ENCODE peak calls at places on chromosome 2, in six cellular contexts. Y is IMR-90, G is endothelial cell of umbilical vein, W is fibroblast of lung, D is colonic mucosa, N is GM23248. J is an unnamed sample.

GRCh38 chr2:19038096-19039015 is 320.1 kb downstream of the OSR1 start:
- DNase-seq in Y (peak; percentile 83), G (no peak), W (peak; percentile 68), D (no peak), N (peak; percentile 88), J (no peak)

GRCh38 chr2:165697727-165698620 is 96.1 kb downstream of the GALNT3 start:
- DNase-seq in Y (no peak), G (no peak), W (no peak), D (no peak), N (no peak), J (peak; percentile 71)

GRCh38 chr2:238107525-238108422 is 7.6 kb downstream of the ESPNL start:
- DNase-seq in Y (no peak), G (no peak), W (no peak), D (peak; percentile 58), N (no peak), J (no peak)

GRCh38 chr2:11348209-11348749 is 3.8 kb upstream of the ROCK2 start:
- DNase-seq in Y (no peak), G (peak; percentile 36), W (no peak), D (no peak), N (no peak), J (no peak)

GRCh38 chr2:175640655-175641054 is 361.4 kb downstream of the LNPK start:
- DNase-seq in Y (no peak), G (no peak), W (no peak), D (peak; percentile 39), N (no peak), J (no peak)

GRCh38 chr2:214019229-214019972 is 391.5 kb upstream of the VWC2L start:
- DNase-seq in Y (peak; percentile 97), G (peak; percentile 94), W (peak; percentile 98), D (no peak), N (peak; percentile 99), J (no peak)

GRCh38 chr2:186060744-186061143 is 322.1 kb downstream of the FSIP2 start:
- DNase-seq in Y (no peak), G (no peak), W (no peak), D (no peak), N (peak; percentile 4), J (no peak)

GRCh38 chr2:157747695-157748370 is 119.2 kb upstream of the ACVR1C start:
- DNase-seq in Y (peak; percentile 89), G (no peak), W (peak; percentile 84), D (no peak), N (peak; percentile 91), J (peak; percentile 25)

GRCh38 chr2:178836807-178837206 is 29.6 kb upstream of the TTN start:
- DNase-seq in Y (no peak), G (no peak), W (no peak), D (no peak), N (no peak), J (peak; percentile 31)

GRCh38 chr2:149098722-149099121 is 60.2 kb downstream of the LYPD6B start:
- DNase-seq in Y (no peak), G (peak; percentile 19), W (peak; percentile 23), D (no peak), N (peak; percentile 54), J (no peak)

GRCh38 chr2:240355001-240355891 is 80.2 kb upstream of the GPC1 start:
- DNase-seq in Y (peak; percentile 76), G (no peak), W (peak; percentile 67), D (no peak), N (peak; percentile 41), J (no peak)

GRCh38 chr2:122885436-122885835 is 1130.0 kb downstream of the TSN start:
- DNase-seq in Y (no peak), G (no peak), W (no peak), D (no peak), N (no peak), J (no peak)

GRCh38 chr2:9703701-9704221 is 73.0 kb upstream of the YWHAQ start:
- DNase-seq in Y (peak; percentile 79), G (peak; percentile 56), W (peak; percentile 92), D (peak; percentile 31), N (peak; percentile 86), J (no peak)

GRCh38 chr2:172821370-172822338 is 86.0 kb downstream of the RAPGEF4 start:
- DNase-seq in Y (peak; percentile 25), G (peak; percentile 92), W (peak; percentile 22), D (no peak), N (no peak), J (no peak)

GRCh38 chr2:75643980-75644379 is 2.6 kb upstream of the MRPL19 start:
- DNase-seq in Y (no peak), G (no peak), W (no peak), D (no peak), N (no peak), J (no peak)

GRCh38 chr2:157849591-157849990 is 26.5 kb downstream of the ACVR1 start:
- DNase-seq in Y (no peak), G (peak; percentile 50), W (no peak), D (no peak), N (no peak), J (no peak)

GRCh38 chr2:134470561-134471168 is 216.8 kb downstream of the MGAT5 start:
- DNase-seq in Y (no peak), G (no peak), W (no peak), D (no peak), N (no peak), J (no peak)

GRCh38 chr2:20410556-20411277 is 36.2 kb upstream of the RHOB start:
- DNase-seq in Y (no peak), G (no peak), W (no peak), D (no peak), N (no peak), J (no peak)

GRCh38 chr2:230942371-230942770 is 17.3 kb upstream of the GPR55 start:
- DNase-seq in Y (no peak), G (no peak), W (no peak), D (no peak), N (no peak), J (no peak)

GRCh38 chr2:239443666-239444567 is 43.1 kb upstream of the HDAC4 start:
- DNase-seq in Y (peak; percentile 2), G (no peak), W (peak; percentile 17), D (no peak), N (peak; percentile 70), J (no peak)

GRCh38 chr2:182038579-182038978 is 52.9 kb downstream of the PPP1R1C start:
- DNase-seq in Y (peak; percentile 80), G (no peak), W (peak; percentile 55), D (no peak), N (peak; percentile 73), J (no peak)

GRCh38 chr2:81136296-81136695 is 831.7 kb upstream of the LRRTM1 start:
- DNase-seq in Y (no peak), G (no peak), W (no peak), D (no peak), N (no peak), J (no peak)
- H3K9ac ChIP-seq in Y (no peak overlapping the region), G (no peak overlapping the region), W (no peak overlapping the region), D (no peak overlapping the region), N (no peak overlapping the region), J (no peak overlapping the region)

GRCh38 chr2:29401994-29402393 is 286.8 kb downstream of the CLIP4 start:
- DNase-seq in Y (no peak), G (no peak), W (no peak), D (no peak), N (no peak), J (no peak)

GRCh38 chr2:29405266-29405665 is 290.1 kb downstream of the CLIP4 start:
- DNase-seq in Y (no peak), G (no peak), W (no peak), D (no peak), N (no peak), J (no peak)

DNA sequence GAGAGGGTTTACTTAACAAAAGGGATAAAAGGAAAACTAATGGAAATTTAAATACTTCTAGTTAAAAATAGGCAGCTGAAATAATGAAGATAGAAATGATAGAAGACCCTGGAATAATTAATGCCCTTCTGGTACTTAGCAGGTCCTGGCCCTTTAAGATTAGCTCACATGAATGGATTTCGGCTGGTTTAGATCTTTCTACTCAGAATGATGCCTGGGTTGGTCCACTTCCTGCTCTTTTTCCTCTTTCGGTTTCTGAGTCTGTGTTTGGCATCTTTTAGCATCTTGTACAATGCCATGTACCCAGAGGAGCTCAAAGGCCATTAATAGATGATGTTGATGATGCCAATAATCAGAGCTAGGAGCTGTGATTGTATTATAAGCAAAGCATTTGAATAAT is 290.5 kb downstream of the CLIP4 start:
- DNase-seq in Y (no peak), G (no peak), W (no peak), D (no peak), N (peak; percentile 8), J (no peak)
- H3K27ac ChIP-seq in Y (no peak overlapping the region), G (no peak overlapping the region), W (no peak overlapping the region), D (no peak overlapping the region), N (no peak overlapping the region), J (no peak overlapping the region)

GRCh38 chr2:45935791-45936622 is 284.5 kb downstream of the PRKCE start:
- DNase-seq in Y (peak; percentile 99), G (peak; percentile 90), W (peak; percentile 97), D (peak; percentile 89), N (peak; percentile 100), J (peak; percentile 90)

GRCh38 chr2:45938649-45939511 is 287.4 kb downstream of the PRKCE start:
- DNase-seq in Y (peak; percentile 97), G (peak; percentile 86), W (peak; percentile 100), D (peak; percentile 88), N (peak; percentile 99), J (peak; percentile 32)

GRCh38 chr2:45936623-45936979 is 285.1 kb downstream of the PRKCE start:
- DNase-seq in Y (no peak), G (no peak), W (no peak), D (no peak), N (no peak), J (no peak)

GRCh38 chr2:45941758-45942738 is 290.6 kb downstream of the PRKCE start:
- DNase-seq in Y (peak; percentile 64), G (peak; percentile 54), W (peak; percentile 64), D (no peak), N (peak; percentile 65), J (no peak)

DNA sequence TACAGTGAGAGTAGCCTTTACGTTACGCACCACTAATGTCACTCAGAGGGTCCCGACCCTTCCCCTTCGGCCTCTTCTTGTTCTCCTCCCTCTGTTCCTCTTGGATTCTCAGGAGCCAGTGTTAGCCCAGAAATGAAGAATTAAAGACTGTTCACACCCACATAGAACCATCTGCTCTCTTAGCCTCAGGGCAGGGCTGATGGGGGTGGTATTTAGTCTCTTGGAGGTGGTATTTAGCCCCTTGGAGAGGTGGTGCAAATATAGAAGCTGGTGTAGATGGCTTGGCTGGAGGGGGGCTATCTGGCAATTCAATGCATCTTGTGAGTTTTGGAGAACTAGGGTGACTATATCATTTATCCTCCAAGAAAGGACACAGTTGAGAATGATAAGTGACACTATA is 286.5 kb downstream of the PRKCE start:
- DNase-seq in Y (no peak), G (no peak), W (no peak), D (no peak), N (no peak), J (no peak)
- H3K9ac ChIP-seq in Y (peak overlapping the region; percentile 9), G (no peak overlapping the region), W (no peak overlapping the region), D (no peak overlapping the region), N (peak overlapping the region; percentile 64), J (no peak overlapping the region)

DNA sequence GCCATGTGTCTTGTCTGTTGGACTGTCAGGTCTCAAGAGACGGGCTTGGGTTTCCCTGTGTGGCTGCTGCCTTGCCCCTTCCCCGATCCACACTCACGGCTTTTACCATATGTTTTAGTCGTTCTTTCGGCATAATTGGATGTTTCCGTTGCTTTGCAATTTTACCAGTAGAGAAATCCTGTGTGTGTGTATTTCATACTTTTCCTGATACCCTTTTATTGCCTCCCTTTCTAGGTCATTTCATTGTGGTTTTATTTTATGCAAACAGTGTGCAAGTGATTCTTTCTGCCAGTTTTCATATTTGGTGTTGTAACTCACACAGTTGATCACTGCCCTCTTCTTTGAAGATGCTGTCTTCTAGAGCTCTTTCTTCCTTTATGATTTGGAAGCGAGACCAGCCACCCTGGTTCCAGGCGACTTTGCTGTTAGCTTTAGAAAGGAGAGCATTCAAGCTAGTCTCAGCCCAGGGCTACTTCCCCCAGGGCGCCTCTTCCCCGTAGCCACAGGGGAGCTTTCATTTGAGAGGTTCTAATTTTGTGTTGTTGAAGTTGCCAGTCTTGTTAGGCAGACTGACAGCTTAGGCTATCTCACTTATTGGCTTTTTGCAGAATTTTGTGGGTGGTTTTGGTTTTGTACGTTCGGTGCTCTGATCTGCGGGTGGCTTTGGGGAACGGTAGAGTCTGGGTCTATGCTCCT is 17.0 kb downstream of the SH3BP4 start:
- DNase-seq in Y (no peak), G (no peak), W (no peak), D (no peak), N (no peak), J (no peak)
- H3K27ac ChIP-seq in Y (no peak overlapping the region), G (peak overlapping the region; percentile 84), W (no peak overlapping the region), D (no peak overlapping the region), N (peak overlapping the region; percentile 21), J (no peak overlapping the region)